ENCODE peak calls at places on chromosomes 6 and 20, in six cellular contexts. O, F, W, B, K and V are unnamed samples.
A peak's percentile ranks its signal among the peaks of the same experiment; 100 is the strongest.

GRCh38 chr6:73665686-73666319 is 12.0 kb upstream of the SLC17A5 start:
- DNase-seq in O (no peak), F (peak; percentile 21), W (no peak), B (no peak), K (no peak), V (no peak)

GRCh38 chr20:52983726-52984450 is 11.7 kb downstream of the TSHZ2 start:
- DNase-seq in O (no peak), F (no peak), W (no peak), B (no peak), K (no peak), V (no peak)

GRCh38 chr6:130240232-130240631 is 17.5 kb upstream of the SAMD3 start:
- DNase-seq in O (no peak), F (peak; percentile 87), W (no peak), B (peak; percentile 68), K (peak; percentile 83), V (no peak)

GRCh38 chr6:70412797-70413113 is 553 bp upstream of the FAM135A start:
- DNase-seq in O (no peak), F (no peak), W (no peak), B (no peak), K (no peak), V (no peak)

GRCh38 chr20:63309261-63310071 is 16.5 kb downstream of the COL20A1 start:
- DNase-seq in O (peak; percentile 48), F (no peak), W (no peak), B (no peak), K (peak; percentile 20), V (peak; percentile 20)

GRCh38 chr20:50085481-50086365 is 27.2 kb downstream of the UBE2V1 start:
- DNase-seq in O (no peak), F (peak; percentile 58), W (no peak), B (peak; percentile 49), K (peak; percentile 71), V (peak; percentile 30)

GRCh38 chr6:45461486-45461885 is 83.8 kb upstream of the SUPT3H start:
- DNase-seq in O (no peak), F (peak; percentile 58), W (no peak), B (no peak), K (peak; percentile 57), V (no peak)

GRCh38 chr6:163180874-163181541 is 233.5 kb upstream of the QKI start:
- DNase-seq in O (peak; percentile 75), F (peak; percentile 56), W (peak; percentile 74), B (peak; percentile 63), K (peak; percentile 65), V (peak; percentile 29)

GRCh38 chr6:26401389-26401986 is 587 bp upstream of the BTN3A1 start:
- DNase-seq in O (no peak), F (no peak), W (no peak), B (no peak), K (no peak), V (no peak)

GRCh38 chr20:59388402-59388801 is 88.0 kb downstream of the EDN3 start:
- DNase-seq in O (no peak), F (no peak), W (no peak), B (no peak), K (no peak), V (no peak)

GRCh38 chr6:1316482-1317220 is 4.8 kb downstream of the FOXQ1 start:
- DNase-seq in O (no peak), F (no peak), W (no peak), B (no peak), K (no peak), V (no peak)

GRCh38 chr6:106163446-106163965 is 77.4 kb downstream of the PRDM1 start:
- DNase-seq in O (peak; percentile 23), F (peak; percentile 81), W (no peak), B (peak; percentile 57), K (peak; percentile 80), V (peak; percentile 52)

GRCh38 chr20:21808863-21809664 is 103.6 kb downstream of the PAX1 start:
- DNase-seq in O (peak; percentile 31), F (no peak), W (peak; percentile 32), B (no peak), K (peak; percentile 11), V (peak; percentile 36)

GRCh38 chr6:56539503-56540105 is 103.1 kb downstream of the DST start:
- DNase-seq in O (no peak), F (no peak), W (no peak), B (no peak), K (no peak), V (no peak)
- H3K4me3 ChIP-seq in O (peak overlapping the region; percentile 62), F (peak overlapping the region; percentile 61), W (peak overlapping the region; percentile 65), B (no peak overlapping the region), K (no peak overlapping the region), V (peak overlapping the region; percentile 56)

DNA sequence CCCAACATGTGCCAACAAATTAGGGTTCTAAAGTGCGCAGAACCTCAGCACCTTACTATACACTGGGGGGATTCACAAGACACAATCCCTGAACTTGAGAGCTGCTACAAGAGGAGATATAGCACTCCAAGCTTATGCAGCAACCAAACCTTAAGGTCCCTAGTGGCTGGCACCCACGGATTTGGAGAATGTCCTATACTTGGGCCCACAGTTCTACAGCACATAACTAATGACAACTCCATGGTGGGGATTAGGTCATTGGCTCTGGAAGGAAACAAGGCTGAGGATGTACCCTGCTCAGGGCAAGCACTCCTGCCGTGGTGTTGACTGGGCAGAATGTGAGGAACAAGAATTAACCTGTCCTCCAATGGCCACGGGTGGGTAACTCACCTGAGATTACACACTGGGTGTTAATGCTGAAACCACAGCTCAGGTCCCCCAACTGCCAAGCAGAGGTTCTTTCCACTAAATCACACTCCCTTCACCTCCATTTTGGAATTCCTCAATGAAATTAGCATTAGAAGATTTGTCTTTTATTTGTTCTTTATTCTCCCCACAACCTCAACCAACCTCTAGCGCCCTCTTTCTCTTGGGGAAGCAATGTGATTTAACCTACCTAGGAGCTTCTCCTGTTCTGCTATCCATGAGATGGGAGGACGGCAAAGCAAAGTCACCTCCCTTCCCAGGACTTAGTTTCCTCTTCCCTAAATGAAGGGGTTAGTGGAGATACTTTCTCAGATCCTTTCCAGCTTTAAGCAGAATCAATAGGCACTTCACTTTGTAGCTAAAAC is 32.0 kb downstream of the TRERF1 start:
- DNase-seq in O (no peak), F (no peak), W (no peak), B (no peak), K (no peak), V (no peak)
- TF ChIP-seq CTCF in O (no peak), F (no peak), W (no peak), B (no peak), K (no peak), V (no peak)

DNA sequence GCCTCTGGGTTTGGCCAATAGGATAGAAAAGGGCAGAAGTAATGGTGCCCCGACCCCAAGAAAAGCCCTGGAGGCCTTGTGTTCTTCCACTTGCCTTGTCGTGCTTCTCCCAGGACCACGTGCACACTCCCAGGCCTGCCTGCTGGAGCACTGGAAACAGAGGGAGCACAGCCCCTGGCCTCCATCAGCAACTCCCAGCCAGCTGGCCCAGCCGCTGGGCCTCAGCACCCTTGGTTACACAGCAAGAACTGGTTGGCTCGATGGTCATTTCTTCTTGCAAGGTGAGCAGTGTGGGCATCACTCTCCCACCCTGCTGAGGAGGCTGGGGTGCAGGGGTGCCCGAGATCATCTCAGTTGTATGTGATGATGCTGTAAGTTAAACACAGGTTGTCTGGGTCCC is 69.2 kb upstream of the CST7 start:
- DNase-seq in O (no peak), F (no peak), W (no peak), B (no peak), K (no peak), V (no peak)
- H3K4me3 ChIP-seq in O (no peak overlapping the region), F (no peak overlapping the region), W (no peak overlapping the region), B (no peak overlapping the region), K (no peak overlapping the region), V (no peak overlapping the region)

GRCh38 chr6:20669571-20670314 is 135.5 kb downstream of the CDKAL1 start:
- DNase-seq in O (no peak), F (no peak), W (no peak), B (no peak), K (peak; percentile 33), V (no peak)
- TF ChIP-seq CTCF in O (no peak), F (no peak), W (no peak), B (no peak), K (no peak), V (no peak)

GRCh38 chr20:38676576-38676975 is 47.7 kb upstream of the SLC32A1 start:
- DNase-seq in O (no peak), F (no peak), W (no peak), B (no peak), K (no peak), V (no peak)

GRCh38 chr20:38672504-38672903 is 51.8 kb upstream of the SLC32A1 start:
- DNase-seq in O (no peak), F (no peak), W (no peak), B (no peak), K (no peak), V (no peak)

GRCh38 chr20:38673261-38673660 is 51.0 kb upstream of the SLC32A1 start:
- DNase-seq in O (no peak), F (no peak), W (no peak), B (no peak), K (no peak), V (no peak)

GRCh38 chr20:38673731-38674177 is 50.5 kb upstream of the SLC32A1 start:
- DNase-seq in O (no peak), F (peak; percentile 13), W (no peak), B (no peak), K (peak; percentile 9), V (no peak)

DNA sequence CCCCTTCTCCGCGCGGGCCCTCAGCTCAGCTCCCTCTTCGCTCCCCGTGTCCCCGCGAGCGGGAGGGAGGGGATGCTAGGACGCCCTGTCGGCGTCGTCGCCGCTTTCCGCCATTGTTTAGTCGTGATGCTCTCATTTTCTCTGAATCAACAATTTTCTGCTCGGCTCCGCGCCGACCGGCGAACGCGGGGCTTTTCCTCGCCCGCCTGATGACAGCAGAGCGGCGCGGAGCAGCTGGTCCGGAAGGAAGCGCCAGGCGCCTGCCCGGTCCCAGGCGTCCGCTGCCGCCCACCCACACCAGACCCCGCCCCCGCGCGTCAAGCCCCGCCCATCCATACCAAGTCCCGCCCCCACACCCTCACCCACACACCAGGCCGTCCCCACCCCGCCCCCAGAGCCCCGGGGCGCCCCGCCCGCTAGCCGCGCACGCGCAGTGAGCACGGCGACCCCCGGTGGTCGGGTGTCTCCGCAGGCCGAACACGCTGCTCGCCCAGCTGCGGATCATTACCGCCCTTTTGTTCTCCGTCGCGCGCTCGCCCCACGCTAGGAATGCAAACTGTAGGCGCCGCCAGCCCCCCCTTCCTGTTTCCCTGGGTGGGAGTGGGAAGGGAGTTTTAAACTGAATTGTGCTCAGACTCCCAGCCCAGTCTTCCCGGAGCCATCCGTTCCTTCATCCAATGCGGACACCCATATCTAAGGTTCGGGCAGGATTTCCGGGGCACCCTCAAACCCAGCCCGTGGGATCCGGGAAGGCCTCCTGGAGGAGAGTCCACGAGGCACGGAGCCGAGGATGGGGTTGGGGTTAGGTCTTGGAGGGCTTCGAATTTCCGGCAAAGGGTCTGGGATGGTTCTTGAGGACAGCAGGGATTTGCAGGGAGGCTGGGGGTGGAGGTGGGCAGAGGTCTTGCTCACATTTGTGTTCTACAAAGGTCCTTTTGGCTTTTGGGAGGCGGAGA is 49.8 kb upstream of the SLC32A1 start:
- DNase-seq in O (peak; percentile 26), F (peak; percentile 53), W (no peak), B (peak; percentile 40), K (peak; percentile 44), V (peak; percentile 11)
- H3K4me3 ChIP-seq in O (peak overlapping the region; percentile 59), F (peak overlapping the region; percentile 52), W (peak overlapping the region; percentile 52), B (peak overlapping the region; percentile 60), K (peak overlapping the region; percentile 52), V (peak overlapping the region; percentile 9)